ENCODE peak calls at places on chromosomes 2 and 18, in nine cellular contexts. K is GM23248; N is heart left ventricle; M is brain microvascular endothelial cell; F is Karpas-422; I is CD8-positive, alpha-beta memory T cell; G is psoas muscle; Q is aorta; J is tibial artery. C is an unnamed sample. For H3K36me3, the result is how much of the 10 kb centered on the place peaks cover.

GRCh38 chr2:10475221-10475722 is 27.1 kb upstream of the ODC1 start:
- DNase-seq in Q (no peak), K (no peak), M (no peak), F (no peak), G (no peak), J (peak), N (no peak), I (no peak), C (peak)

GRCh38 chr2:145799595-145800108 is 1279.7 kb upstream of the ZEB2 start:
- DNase-seq in J (no peak), Q (no peak), M (no peak), N (no peak), G (no peak), K (no peak), I (no peak), F (no peak), C (no peak)

GRCh38 chr2:5501807-5502206 is 190.4 kb upstream of the SOX11 start:
- DNase-seq in J (no peak), F (no peak), N (no peak), K (no peak), G (no peak), M (no peak), I (no peak), Q (no peak), C (no peak)

GRCh38 chr18:62258606-62259005 is 66.5 kb upstream of the TNFRSF11A start:
- DNase-seq in G (no peak), K (no peak), I (no peak), F (peak), J (no peak), N (no peak), M (no peak), Q (no peak), C (no peak)

GRCh38 chr2:13040043-13040442 is 323.3 kb downstream of the TRIB2 start:
- DNase-seq in Q (peak), F (no peak), M (no peak), N (no peak), J (no peak), G (no peak), I (peak), K (no peak), C (no peak)

GRCh38 chr18:58525517-58525916 is 103.4 kb downstream of the ALPK2 start:
- DNase-seq in K (peak), J (no peak), F (no peak), I (no peak), M (peak), N (no peak), G (no peak), Q (no peak), C (no peak)

GRCh38 chr18:63559567-63560491 is 17.7 kb downstream of the SERPINB12 start:
- DNase-seq in M (no peak), N (no peak), J (no peak), I (no peak), F (no peak), K (no peak), G (no peak), Q (no peak), C (no peak)

GRCh38 chr18:79394438-79395307 is 1.1 kb upstream of the NFATC1 start:
- DNase-seq in F (peak), M (peak), Q (peak), K (peak), J (peak), G (no peak), N (peak), I (peak), C (peak)

GRCh38 chr18:66377291-66377690 is 226.6 kb downstream of the CDH19 start:
- DNase-seq in F (no peak), J (no peak), Q (no peak), I (no peak), M (no peak), G (no peak), K (no peak), N (no peak), C (no peak)

GRCh38 chr2:209773377-209773776 is 1.7 kb downstream of the UNC80 start:
- DNase-seq in N (no peak), K (no peak), J (no peak), I (no peak), Q (no peak), F (no peak), G (no peak), M (no peak), C (no peak)

GRCh38 chr2:239929504-239929903 is 95.6 kb downstream of the NDUFA10 start:
- DNase-seq in F (no peak), Q (peak), G (no peak), K (no peak), I (peak), M (no peak), J (peak), N (peak), C (peak)

GRCh38 chr2:19580830-19581229 is 222.4 kb upstream of the OSR1 start:
- DNase-seq in F (no peak), G (no peak), I (no peak), J (no peak), Q (no peak), K (no peak), M (peak), N (no peak), C (no peak)

GRCh38 chr2:23618696-23619530 is 233.9 kb downstream of the KLHL29 start:
- DNase-seq in M (no peak), Q (no peak), J (no peak), I (no peak), K (peak), N (no peak), G (no peak), F (no peak), C (peak)

GRCh38 chr2:145777297-145777696 is 1257.4 kb upstream of the ZEB2 start:
- DNase-seq in N (no peak), I (no peak), F (no peak), Q (no peak), G (no peak), K (peak), J (no peak), M (peak), C (no peak)

GRCh38 chr2:8999047-8999446 is 4.4 kb downstream of the MBOAT2 start:
- DNase-seq in G (no peak), M (no peak), J (no peak), I (no peak), Q (no peak), K (no peak), N (no peak), F (no peak), C (no peak)

GRCh38 chr18:77124452-77124922 is 8.1 kb downstream of the MBP start:
- DNase-seq in J (no peak), N (no peak), Q (no peak), I (peak), F (peak), G (no peak), M (no peak), K (peak), C (no peak)

DNA sequence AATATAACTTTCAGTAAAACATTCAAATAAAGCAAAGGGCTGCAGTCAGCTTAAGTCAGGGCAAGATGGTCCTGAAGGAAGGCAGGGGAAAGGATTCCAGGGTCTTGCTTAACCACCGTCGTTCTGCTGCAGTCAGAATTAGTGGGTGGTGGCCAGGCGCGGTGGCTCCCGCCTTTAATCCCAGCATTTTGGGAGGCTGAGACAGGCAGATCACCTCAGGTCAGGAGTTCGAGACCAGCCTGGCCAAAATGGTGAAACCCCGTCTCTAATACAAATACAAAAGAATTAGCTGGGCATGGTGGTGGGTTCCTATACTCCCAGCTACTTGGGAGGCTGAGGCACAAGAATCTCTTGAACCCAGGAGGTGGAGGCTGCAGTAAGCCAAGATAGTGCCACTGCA is 6.8 kb downstream of the SLC19A3 start:
- DNase-seq in J (no peak), I (no peak), N (no peak), M (no peak), K (no peak), F (no peak), Q (no peak), G (no peak), C (no peak)
- H3K36me3 ChIP-seq in J (under half), I (under half), N (under half), M (under half), K (under half), F (under half), Q (under half), G (under half), C (under half)

DNA sequence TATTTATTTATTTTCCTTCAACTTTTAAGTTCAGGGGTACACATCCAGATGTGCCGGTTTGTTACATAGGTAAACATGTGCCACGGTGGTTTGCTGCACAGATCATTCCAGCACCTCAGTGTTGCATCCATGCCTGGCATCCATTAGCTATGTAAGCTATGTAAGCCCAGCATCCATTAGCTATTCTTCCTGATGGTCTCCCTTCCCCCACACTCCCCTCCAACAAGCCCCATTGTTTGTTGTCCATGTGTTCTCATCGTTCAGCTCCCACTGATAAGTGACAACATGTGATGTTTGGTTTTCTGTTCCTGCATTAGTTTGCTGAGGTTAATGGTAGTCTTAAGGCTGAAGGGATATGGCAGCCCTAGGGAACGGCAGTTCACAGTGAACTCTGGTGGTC is 203.4 kb downstream of the CTNNA2 start:
- DNase-seq in Q (no peak), K (no peak), I (no peak), F (no peak), J (no peak), N (no peak), M (no peak), G (no peak), C (no peak)
- H3K36me3 ChIP-seq in Q (under half), K (under half), I (under half), F (under half), J (under half), N (under half), M (under half), G (under half), C (under half)

GRCh38 chr2:65265090-65266045 is 37.7 kb downstream of the ACTR2 start:
- DNase-seq in F (peak), I (no peak), M (peak), K (peak), N (no peak), Q (no peak), J (no peak), G (no peak), C (no peak)

GRCh38 chr2:65263257-65263656 is 35.6 kb downstream of the ACTR2 start:
- DNase-seq in F (no peak), I (no peak), Q (no peak), N (no peak), K (peak), G (no peak), J (no peak), M (no peak), C (no peak)

GRCh38 chr2:65261676-65262075 is 34.0 kb downstream of the ACTR2 start:
- DNase-seq in I (no peak), Q (no peak), G (no peak), M (no peak), F (no peak), N (no peak), K (peak), J (no peak), C (no peak)

GRCh38 chr2:65267008-65267407 is 39.4 kb downstream of the ACTR2 start:
- DNase-seq in M (no peak), F (no peak), Q (no peak), G (no peak), K (no peak), J (no peak), I (no peak), N (no peak), C (no peak)
- H3K36me3 ChIP-seq in M (under half), F (half or more), Q (under half), G (under half), K (under half), J (under half), I (under half), N (under half), C (under half)

DNA sequence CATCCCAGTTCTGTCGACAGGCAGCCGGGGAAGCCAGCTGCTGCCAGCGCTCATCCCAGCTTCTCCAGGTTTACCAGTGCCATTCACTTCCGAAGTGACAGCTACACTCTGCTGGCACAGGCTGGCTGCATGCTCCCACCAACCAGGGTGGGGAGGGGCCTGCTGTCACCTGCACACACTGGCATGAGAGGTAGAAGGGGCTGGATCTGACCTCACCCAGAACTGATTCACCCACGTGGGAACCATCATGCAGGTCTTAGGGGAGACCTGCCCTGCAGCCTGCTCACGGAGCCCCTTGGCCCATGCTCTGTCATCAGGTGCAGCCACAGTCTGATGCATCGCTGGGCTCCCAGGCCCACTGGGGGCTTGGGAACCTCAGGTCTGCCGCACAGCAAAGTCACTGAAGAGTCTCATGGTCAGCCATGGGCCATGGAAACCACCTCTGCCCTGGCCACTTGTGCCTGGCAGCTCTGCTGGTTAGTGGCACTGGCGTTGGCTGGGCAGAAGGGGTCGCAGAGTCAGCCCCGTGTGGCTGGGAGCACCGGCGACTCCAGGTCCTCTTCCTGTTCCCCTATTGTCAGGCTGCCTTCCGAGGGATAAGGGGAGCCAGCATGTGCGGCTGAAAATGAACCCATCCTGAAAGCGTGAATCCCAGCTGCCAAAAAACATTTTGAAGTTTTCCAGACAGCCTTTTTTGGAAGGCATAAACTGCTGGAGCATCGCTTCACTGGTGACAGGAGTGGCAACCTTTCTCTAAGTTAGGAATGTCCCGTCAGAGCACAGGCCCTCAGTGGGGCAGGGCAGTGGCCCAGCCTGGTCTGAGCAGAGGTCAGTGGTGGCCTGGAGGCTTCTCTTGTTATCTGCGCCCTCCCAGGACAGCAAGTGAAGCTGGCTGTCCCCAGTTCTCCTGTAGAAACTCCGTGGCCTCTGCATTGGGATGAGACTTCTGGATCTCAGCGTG is 157.8 kb downstream of the SEPTIN10 start:
- DNase-seq in M (no peak), J (peak), K (no peak), F (no peak), G (no peak), N (no peak), I (no peak), Q (peak), C (peak)
- H3K36me3 ChIP-seq in M (under half), J (under half), K (under half), F (under half), G (under half), N (under half), I (under half), Q (under half), C (under half)

GRCh38 chr2:96344011-96344410 is 8.4 kb downstream of the NCAPH start:
- DNase-seq in M (peak), F (no peak), G (no peak), I (peak), K (no peak), J (no peak), N (no peak), Q (no peak), C (no peak)
- H3K36me3 ChIP-seq in M (under half), F (under half), G (under half), I (under half), K (under half), J (under half), N (under half), Q (under half), C (under half)

GRCh38 chr18:54052732-54053131 is 171.7 kb downstream of the MBD2 start:
- DNase-seq in M (no peak), N (no peak), J (no peak), K (no peak), I (no peak), G (no peak), Q (no peak), F (no peak), C (no peak)

DNA sequence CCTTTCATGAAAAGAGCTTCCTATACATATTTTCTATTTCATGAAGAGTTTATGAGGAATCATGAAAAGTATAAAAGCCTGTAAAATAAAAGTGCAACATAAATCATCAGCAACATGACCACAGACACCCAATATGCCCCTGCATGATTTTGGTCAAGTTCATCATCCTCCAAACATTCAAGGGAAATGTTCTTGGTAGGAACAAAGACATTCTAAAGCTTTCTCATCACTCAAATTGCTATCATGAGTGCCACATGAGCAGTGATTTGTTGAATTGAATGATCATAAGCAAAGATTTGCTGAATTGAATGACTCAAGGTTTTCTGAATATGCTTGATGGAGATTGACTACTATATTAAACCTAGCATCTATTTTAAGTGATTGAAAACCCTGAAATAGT is 172.2 kb downstream of the MBD2 start:
- DNase-seq in G (no peak), K (no peak), J (no peak), N (no peak), F (no peak), M (no peak), Q (no peak), I (no peak), C (no peak)
- H3K36me3 ChIP-seq in G (under half), K (under half), J (under half), N (under half), F (under half), M (under half), Q (under half), I (under half), C (under half)

GRCh38 chr2:203418271-203418670 is 90.1 kb downstream of the ABI2 start:
- DNase-seq in I (no peak), N (no peak), K (no peak), G (no peak), J (no peak), M (no peak), F (no peak), Q (no peak), C (no peak)

GRCh38 chr2:203413796-203414195 is 85.6 kb downstream of the ABI2 start:
- DNase-seq in Q (no peak), G (no peak), K (no peak), M (no peak), F (no peak), J (no peak), N (no peak), I (no peak), C (no peak)

GRCh38 chr2:203407496-203407895 is 79.3 kb downstream of the ABI2 start:
- DNase-seq in N (no peak), F (no peak), J (no peak), I (no peak), Q (no peak), K (no peak), M (no peak), G (no peak), C (no peak)

DNA sequence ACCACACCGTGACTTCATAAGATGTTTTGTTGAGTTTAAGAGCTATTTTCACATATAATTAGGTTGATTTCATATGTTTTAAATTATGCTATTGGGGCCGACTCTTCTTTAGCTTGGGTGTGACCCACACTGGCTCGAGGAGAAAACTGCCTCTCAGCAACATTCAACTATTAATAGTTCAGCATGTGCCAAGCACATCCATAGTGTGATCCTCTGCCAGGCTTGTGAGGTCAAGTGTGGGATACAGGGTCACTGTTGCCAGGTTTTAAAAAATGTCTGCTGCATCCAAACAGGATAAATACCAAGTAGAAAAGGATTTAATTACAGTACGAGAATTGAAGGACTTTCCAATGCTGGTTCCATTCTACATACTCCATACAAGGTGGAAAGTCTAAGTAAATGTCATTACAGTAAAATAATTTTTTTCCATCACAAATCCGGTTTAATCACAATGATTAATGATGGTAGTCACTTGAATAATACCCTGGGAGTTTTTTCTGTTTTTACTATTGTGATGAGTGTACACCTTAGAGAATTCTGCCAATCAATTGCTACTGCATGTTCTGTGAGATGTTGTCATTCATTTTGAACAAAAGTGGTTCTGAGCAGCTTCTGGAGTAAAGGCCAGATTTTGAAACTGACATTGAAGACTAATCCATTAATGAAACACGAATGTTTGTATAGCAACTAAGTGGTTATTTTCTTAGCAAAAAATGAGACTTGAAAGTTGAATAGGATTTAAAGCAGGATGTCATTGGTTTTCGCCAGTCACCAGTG is 84.5 kb downstream of the ABI2 start:
- DNase-seq in Q (no peak), F (no peak), N (no peak), K (no peak), J (no peak), I (no peak), M (no peak), G (peak), C (no peak)
- H3K36me3 ChIP-seq in Q (under half), F (under half), N (under half), K (under half), J (under half), I (under half), M (under half), G (under half), C (under half)

DNA sequence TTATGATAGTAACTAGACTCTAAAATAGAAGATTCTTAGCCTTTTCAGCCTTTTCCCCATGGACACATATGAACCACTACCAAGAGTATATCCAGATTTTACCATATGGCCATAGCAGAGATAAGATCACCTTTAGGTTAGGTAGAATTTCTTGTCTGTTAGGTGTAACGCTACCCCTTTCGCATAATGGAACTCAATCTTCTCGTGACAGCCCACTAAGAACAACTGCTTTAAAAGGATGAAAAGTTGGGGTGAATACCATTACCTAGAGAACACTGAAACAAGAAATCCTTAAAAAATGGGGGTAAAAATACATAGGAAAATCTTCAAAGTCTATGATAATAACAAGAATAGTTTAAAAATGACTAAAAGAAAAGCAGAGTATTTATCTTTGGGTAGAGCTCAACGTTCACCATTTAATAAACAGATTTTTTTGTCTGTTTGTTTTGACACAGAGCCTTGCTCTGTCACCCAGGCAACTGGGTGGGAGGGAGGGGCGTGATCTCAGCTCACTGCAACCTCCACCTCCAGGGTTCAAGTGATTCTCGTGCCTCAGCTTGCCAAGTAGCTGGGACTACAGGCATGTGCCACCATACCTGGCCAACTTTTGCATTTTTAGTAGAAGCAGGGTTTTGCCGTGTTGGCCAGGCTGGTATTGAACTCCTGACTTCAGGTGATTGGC is 67.2 kb downstream of the VIL1 start:
- DNase-seq in J (no peak), K (no peak), Q (no peak), G (no peak), F (no peak), M (no peak), N (no peak), I (no peak), C (peak)
- H3K36me3 ChIP-seq in J (under half), K (under half), Q (under half), G (under half), F (under half), M (under half), N (under half), I (under half), C (half or more)